ENCODE peak calls at places on chromosomes 16 and 17, in five cellular contexts. R is HepG2, J is GM12878, B is A549, Z is H1. W is an unnamed sample.

GRCh38 chr16:19645557-19645981 is 72.5 kb downstream of the KNOP1 start:
- DNase-seq in R (no peak), J (no peak), B (no peak), Z (peak; percentile 45), W (no peak)

GRCh38 chr16:72473631-72474030 is 301.7 kb upstream of the PMFBP1 start:
- DNase-seq in R (no peak), J (no peak), B (no peak), Z (no peak), W (no peak)

GRCh38 chr16:84455031-84455430 is 49.4 kb downstream of the MEAK7 start:
- DNase-seq in R (no peak), J (no peak), B (no peak), Z (no peak), W (no peak)

GRCh38 chr17:19363460-19364035 is 1.0 kb upstream of the B9D1 start:
- DNase-seq in R (no peak), J (no peak), B (no peak), Z (no peak), W (no peak)

GRCh38 chr16:69779724-69780123 is 17.6 kb downstream of the WWP2 start:
- DNase-seq in R (no peak), J (no peak), B (no peak), Z (no peak), W (no peak)

GRCh38 chr16:85673529-85674417 is 15.0 kb downstream of the GINS2 start:
- DNase-seq in R (no peak), J (no peak), B (no peak), Z (no peak), W (no peak)

GRCh38 chr17:57866319-57866718 is 16.5 kb upstream of the MRPS23 start:
- DNase-seq in R (no peak), J (no peak), B (no peak), Z (no peak), W (no peak)

GRCh38 chr16:1723450-1724147 is 17.6 kb downstream of the MAPK8IP3 start:
- DNase-seq in R (peak; percentile 37), J (no peak), B (peak; percentile 40), Z (peak; percentile 74), W (peak; percentile 55)

GRCh38 chr17:4204190-4204589 is 59.6 kb downstream of the ANKFY1 start:
- DNase-seq in R (no peak), J (no peak), B (no peak), Z (no peak), W (no peak)

GRCh38 chr17:82938486-82939212 is 98.8 kb upstream of the ZNF750 start:
- DNase-seq in R (no peak), J (no peak), B (no peak), Z (no peak), W (no peak)

GRCh38 chr16:75304521-75305363 is 53.3 kb upstream of the BCAR1 start:
- DNase-seq in R (peak; percentile 67), J (no peak), B (peak; percentile 23), Z (no peak), W (peak; percentile 67)

GRCh38 chr16:12350945-12351344 is 374.4 kb downstream of the SNX29 start:
- DNase-seq in R (peak; percentile 27), J (no peak), B (no peak), Z (no peak), W (no peak)

GRCh38 chr17:36933174-36934143 is 3.8 kb upstream of the LHX1 start:
- DNase-seq in R (no peak), J (no peak), B (no peak), Z (no peak), W (no peak)

GRCh38 chr16:51392651-51393187 is 241.6 kb upstream of the SALL1 start:
- DNase-seq in R (no peak), J (no peak), B (no peak), Z (peak; percentile 54), W (no peak)

GRCh38 chr17:38512473-38513058 is 84.3 kb downstream of the ARHGAP23 start:
- DNase-seq in R (no peak), J (no peak), B (no peak), Z (no peak), W (no peak)

GRCh38 chr17:72903522-72903921 is 189.0 kb downstream of the SLC39A11 start:
- DNase-seq in R (no peak), J (no peak), B (no peak), Z (no peak), W (no peak)

GRCh38 chr16:53952215-53953208 is 248.6 kb downstream of the FTO start:
- DNase-seq in R (no peak), J (no peak), B (no peak), Z (no peak), W (no peak)

GRCh38 chr16:53055603-53056527 is 1.1 kb downstream of the CHD9 start:
- DNase-seq in R (peak; percentile 70), J (no peak), B (peak; percentile 25), Z (peak; percentile 61), W (peak; percentile 65)

GRCh38 chr16:86110134-86110533 is 211.2 kb downstream of the IRF8 start:
- DNase-seq in R (no peak), J (no peak), B (no peak), Z (no peak), W (no peak)

GRCh38 chr17:69246726-69247375 is 18.2 kb upstream of the ABCA10 start:
- DNase-seq in R (peak; percentile 62), J (peak; percentile 25), B (peak; percentile 31), Z (no peak), W (peak; percentile 40)

DNA sequence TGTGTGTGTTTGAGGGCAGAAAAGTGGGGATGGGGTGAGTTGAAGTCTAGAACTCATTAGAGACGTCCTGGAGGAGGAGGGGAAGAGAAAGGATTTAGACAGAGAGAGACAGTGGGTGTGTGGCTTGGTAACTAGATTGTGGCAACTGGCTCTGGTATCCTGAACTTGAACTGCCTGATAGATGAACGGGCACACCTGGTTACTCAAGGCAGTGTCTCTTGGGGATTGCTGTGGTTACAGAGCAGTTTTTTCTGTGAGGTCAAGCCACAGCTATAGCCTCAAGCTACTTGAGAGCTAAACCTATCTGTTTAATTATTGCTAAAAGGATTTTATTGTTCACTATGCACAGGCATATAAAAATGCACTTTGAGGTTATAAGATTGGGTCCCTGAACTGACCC is 29.8 kb upstream of the MYH2 start:
- DNase-seq in R (no peak), J (peak; percentile 7), B (no peak), Z (no peak), W (no peak)
- TF ChIP-seq HDAC2 in R (no peak), J (no peak), B (no peak), Z (no peak), W (no peak)

DNA sequence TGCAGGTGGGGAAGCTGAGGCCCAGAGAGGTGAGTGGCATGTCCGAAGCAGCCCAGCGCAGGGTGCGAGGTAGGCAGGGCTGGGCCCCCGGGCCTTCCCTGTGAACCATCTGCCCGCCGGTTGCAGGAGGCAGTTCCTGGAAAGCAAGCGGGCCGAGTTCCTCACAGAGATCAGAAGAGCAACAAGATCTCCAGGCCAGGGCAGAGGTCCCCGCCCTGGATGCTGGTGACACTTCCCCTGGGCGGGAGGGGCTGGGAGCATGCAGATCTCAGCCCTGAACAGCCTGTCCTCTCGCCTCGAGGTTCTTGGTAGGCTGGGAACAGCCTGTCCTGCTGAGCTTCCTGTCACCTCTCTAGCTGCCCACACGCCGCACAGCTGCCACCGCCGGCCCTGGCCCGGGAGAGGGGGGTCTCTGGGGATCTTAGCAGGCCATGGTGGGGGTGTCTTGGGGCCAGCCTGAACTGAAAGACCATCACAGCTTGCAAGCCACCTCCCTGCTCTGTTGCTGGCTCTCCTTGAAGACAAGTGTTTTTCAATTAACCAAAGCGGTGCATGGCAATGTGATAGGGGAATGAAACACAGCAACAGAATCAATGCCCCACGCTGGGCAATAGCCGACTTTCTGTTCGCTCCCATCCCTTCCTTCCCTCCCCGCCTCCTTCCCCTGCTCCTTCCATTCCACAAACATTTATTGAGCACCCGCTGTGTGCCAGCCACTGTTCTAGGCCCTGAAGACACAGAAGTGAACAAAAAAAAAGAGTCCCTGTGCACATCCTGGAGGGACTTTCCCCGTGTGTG is 31.7 kb downstream of the SOCS1 start:
- DNase-seq in R (peak; percentile 55), J (peak; percentile 57), B (no peak), Z (no peak), W (peak; percentile 85)
- TF ChIP-seq HDAC2 in R (peak; percentile 64), J (no peak), B (no peak), Z (no peak), W (no peak)

GRCh38 chr17:28946239-28946638 is 5.1 kb downstream of the PHF12 start:
- DNase-seq in R (no peak), J (no peak), B (no peak), Z (no peak), W (no peak)

GRCh38 chr17:28944343-28944742 is 7.0 kb downstream of the PHF12 start:
- DNase-seq in R (no peak), J (no peak), B (no peak), Z (no peak), W (no peak)

GRCh38 chr17:28947639-28948038 is 3.7 kb downstream of the PHF12 start:
- DNase-seq in R (no peak), J (no peak), B (no peak), Z (no peak), W (no peak)

GRCh38 chr17:28942925-28943324 is 8.4 kb downstream of the PHF12 start:
- DNase-seq in R (no peak), J (no peak), B (no peak), Z (no peak), W (no peak)

DNA sequence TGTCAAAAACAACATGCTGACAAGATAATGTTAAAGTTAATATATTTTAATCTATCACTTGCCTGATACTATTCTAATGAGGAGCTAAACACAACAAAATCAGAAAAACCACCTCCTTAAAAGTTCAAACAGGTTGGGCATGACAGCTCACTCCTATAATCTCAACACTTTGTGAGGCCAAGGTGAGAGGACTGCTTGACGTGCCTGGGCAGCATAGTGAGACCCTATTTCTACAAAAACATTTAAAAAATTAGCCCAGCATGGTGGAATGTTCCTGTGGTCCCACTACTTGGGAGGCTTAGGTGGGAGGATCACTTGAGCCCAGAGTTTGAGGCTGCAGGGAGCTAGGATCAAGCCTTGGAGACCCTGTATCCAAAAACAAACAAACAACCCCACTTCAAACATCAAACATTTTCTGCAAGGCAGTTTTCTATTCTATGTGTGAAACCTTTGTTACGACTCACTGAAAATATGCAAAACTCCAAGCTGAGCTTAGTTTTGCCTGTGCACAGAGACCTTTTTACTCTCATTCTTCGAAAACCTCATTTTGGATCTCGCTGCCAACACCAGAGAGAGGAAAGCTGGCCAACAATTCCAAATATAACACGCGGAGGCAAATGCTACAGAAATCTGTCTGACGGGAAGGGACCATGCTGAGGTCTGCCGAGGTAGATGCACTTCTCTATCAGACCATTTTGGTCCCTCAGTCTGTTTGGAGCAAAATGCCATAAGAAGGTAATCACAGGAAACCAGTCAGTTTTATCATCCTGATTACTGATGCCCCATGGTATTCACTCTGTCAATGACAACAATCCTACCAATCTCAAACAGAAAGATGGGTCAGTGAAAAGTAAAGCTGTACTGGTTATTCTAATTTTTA is 6.2 kb downstream of the PHF12 start:
- DNase-seq in R (no peak), J (no peak), B (no peak), Z (no peak), W (no peak)
- TF ChIP-seq HDAC2 in R (no peak), J (no peak), B (no peak), Z (no peak), W (no peak)

DNA sequence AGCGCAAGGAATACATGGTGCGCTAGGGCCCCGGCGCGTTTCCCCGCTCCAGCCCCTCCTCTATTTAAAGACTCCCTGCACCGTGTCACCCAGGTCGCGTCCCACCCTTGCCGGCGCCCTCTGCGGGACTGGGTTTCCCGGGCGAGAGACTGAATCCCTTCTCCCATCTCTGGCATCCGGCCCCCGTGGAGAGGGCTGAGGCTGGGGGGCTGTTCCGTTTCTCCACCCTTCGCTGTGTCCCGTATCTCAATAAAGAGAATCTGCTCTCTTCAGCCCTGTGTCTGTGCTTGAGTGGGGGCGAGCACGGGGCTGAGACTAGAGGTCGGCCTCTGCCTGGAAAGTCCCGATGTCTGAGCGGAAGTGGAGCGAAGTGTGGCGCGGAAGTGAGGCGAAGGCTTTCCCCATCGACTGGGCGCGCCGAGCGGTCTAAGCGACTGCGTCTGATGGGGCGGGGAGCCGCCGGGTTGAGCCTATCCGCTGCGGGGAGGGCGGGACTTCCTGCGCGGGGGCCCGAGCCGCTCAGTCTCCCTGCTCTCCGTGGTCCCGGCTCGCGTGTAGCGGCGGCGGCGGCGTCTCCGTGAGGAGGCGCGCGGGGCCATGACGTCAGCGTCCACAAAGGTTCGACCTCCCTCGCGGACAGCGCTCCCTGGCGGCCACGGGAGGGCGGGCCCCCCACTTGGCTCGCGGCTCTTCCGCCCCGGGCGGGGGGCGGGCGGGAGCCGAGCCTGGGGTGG is 2.0 kb downstream of the RNASEK start:
- DNase-seq in R (peak; percentile 90), J (peak; percentile 86), B (peak; percentile 96), Z (peak; percentile 92), W (peak; percentile 83)
- TF ChIP-seq HDAC2 in R (peak; percentile 78), J (no peak), B (no peak), Z (peak; percentile 80), W (peak; percentile 57)